ENCODE peak calls at places on chromosome 1, in nine cellular contexts. J is Right ventricle myocardium inferior, G is anterior cingulate cortex, A is stomach, V is transverse colon, P is MV-4-11, D is PC-9, Y is EL, C is GM04504. E is an unnamed sample.

GRCh38 chr1:156082111-156083091 is at the start of gene MEX3A:
- DNase-seq in J (peak), G (peak), A (peak), V (peak), P (peak), D (peak), Y (peak), C (no peak), E (peak)

GRCh38 chr1:21537511-21537931 is 28.3 kb downstream of the ALPL start:
- DNase-seq in J (peak), G (no peak), A (peak), V (no peak), P (no peak), D (no peak), Y (no peak), C (no peak), E (no peak)

GRCh38 chr1:107879927-107880326 is 85.1 kb downstream of the VAV3 start:
- DNase-seq in J (no peak), G (no peak), A (no peak), V (no peak), P (no peak), D (no peak), Y (no peak), C (no peak), E (no peak)

GRCh38 chr1:61156576-61157239 is 74.3 kb downstream of the NFIA start:
- DNase-seq in J (no peak), G (no peak), A (no peak), V (no peak), P (no peak), D (no peak), Y (no peak), C (no peak), E (no peak)

GRCh38 chr1:211613108-211613947 is 34.4 kb upstream of the SLC30A1 start:
- DNase-seq in J (peak), G (no peak), A (peak), V (peak), P (peak), D (peak), Y (peak), C (peak), E (peak)

GRCh38 chr1:241810769-241811402 is 37.1 kb upstream of the EXO1 start:
- DNase-seq in J (no peak), G (no peak), A (no peak), V (no peak), P (peak), D (peak), Y (no peak), C (no peak), E (no peak)

GRCh38 chr1:62621907-62622306 is 24.6 kb downstream of the ANGPTL3 start:
- DNase-seq in J (no peak), G (no peak), A (no peak), V (no peak), P (peak), D (peak), Y (peak), C (peak), E (peak)

GRCh38 chr1:116218922-116219321 is 107.7 kb downstream of the MAB21L3 start:
- DNase-seq in J (no peak), G (no peak), A (peak), V (no peak), P (no peak), D (no peak), Y (no peak), C (no peak), E (no peak)

GRCh38 chr1:38068980-38069340 is 22.4 kb upstream of the POU3F1 start:
- DNase-seq in J (no peak), G (no peak), A (no peak), V (no peak), P (no peak), D (no peak), Y (no peak), C (no peak), E (no peak)

E was measured in AG08396.